ENCODE peak calls at places on chromosomes 5 and 9, in four cellular contexts. One of them, this sample, is unnamed.

GRCh38 chr5:38780950-38781349 is 64.9 kb upstream of the OSMR start:
- DNase-seq in SJSA1: peak; percentile 59
- DNase-seq in activated naive CD4-positive, alpha-beta T cell treated with anti-CD3 and anti-CD28 coated beads, Interleukin-2, amount 50 U/mL, for 72 hours: no peak
- DNase-seq in substantia nigra: no peak
- DNase-seq in this sample: peak; percentile 63

GRCh38 chr9:33439731-33440130 is 7.7 kb downstream of the AQP3 start:
- DNase-seq in SJSA1: no peak
- DNase-seq in activated naive CD4-positive, alpha-beta T cell treated with anti-CD3 and anti-CD28 coated beads, Interleukin-2, amount 50 U/mL, for 72 hours: no peak
- DNase-seq in substantia nigra: no peak
- DNase-seq in this sample: no peak

GRCh38 chr5:15446552-15446951 is 53.4 kb upstream of the FBXL7 start:
- DNase-seq in SJSA1: no peak
- DNase-seq in activated naive CD4-positive, alpha-beta T cell treated with anti-CD3 and anti-CD28 coated beads, Interleukin-2, amount 50 U/mL, for 72 hours: no peak
- DNase-seq in substantia nigra: no peak
- DNase-seq in this sample: no peak

GRCh38 chr5:149632311-149633251 is 51.3 kb downstream of the ARHGEF37 start:
- DNase-seq in SJSA1: peak; percentile 35
- DNase-seq in activated naive CD4-positive, alpha-beta T cell treated with anti-CD3 and anti-CD28 coated beads, Interleukin-2, amount 50 U/mL, for 72 hours: no peak
- DNase-seq in substantia nigra: no peak
- DNase-seq in this sample: no peak

GRCh38 chr5:172860520-172861443 is 26.7 kb downstream of the ERGIC1 start:
- DNase-seq in SJSA1: no peak
- DNase-seq in activated naive CD4-positive, alpha-beta T cell treated with anti-CD3 and anti-CD28 coated beads, Interleukin-2, amount 50 U/mL, for 72 hours: no peak
- DNase-seq in substantia nigra: peak; percentile 83
- DNase-seq in this sample: no peak

GRCh38 chr9:30197954-30198353 is 2186.5 kb upstream of the ACO1 start:
- DNase-seq in SJSA1: no peak
- DNase-seq in activated naive CD4-positive, alpha-beta T cell treated with anti-CD3 and anti-CD28 coated beads, Interleukin-2, amount 50 U/mL, for 72 hours: no peak
- DNase-seq in substantia nigra: no peak
- DNase-seq in this sample: no peak

GRCh38 chr9:77648458-77649108 is 461 bp upstream of the GNA14 start:
- DNase-seq in SJSA1: no peak
- DNase-seq in activated naive CD4-positive, alpha-beta T cell treated with anti-CD3 and anti-CD28 coated beads, Interleukin-2, amount 50 U/mL, for 72 hours: no peak
- DNase-seq in substantia nigra: no peak
- DNase-seq in this sample: no peak

GRCh38 chr5:65928341-65928752 is 2.0 kb downstream of the ERBIN start:
- DNase-seq in SJSA1: peak; percentile 30
- DNase-seq in activated naive CD4-positive, alpha-beta T cell treated with anti-CD3 and anti-CD28 coated beads, Interleukin-2, amount 50 U/mL, for 72 hours: no peak
- DNase-seq in substantia nigra: no peak
- DNase-seq in this sample: no peak

GRCh38 chr9:38087934-38088925 is 19.2 kb upstream of the SHB start:
- DNase-seq in SJSA1: no peak
- DNase-seq in activated naive CD4-positive, alpha-beta T cell treated with anti-CD3 and anti-CD28 coated beads, Interleukin-2, amount 50 U/mL, for 72 hours: peak; percentile 65
- DNase-seq in substantia nigra: peak; percentile 39
- DNase-seq in this sample: no peak

GRCh38 chr5:134581241-134581981 is 51.2 kb downstream of the SAR1B start:
- DNase-seq in SJSA1: no peak
- DNase-seq in activated naive CD4-positive, alpha-beta T cell treated with anti-CD3 and anti-CD28 coated beads, Interleukin-2, amount 50 U/mL, for 72 hours: no peak
- DNase-seq in substantia nigra: no peak
- DNase-seq in this sample: no peak

GRCh38 chr9:12464910-12465512 is 228.2 kb upstream of the TYRP1 start:
- DNase-seq in SJSA1: peak; percentile 5
- DNase-seq in activated naive CD4-positive, alpha-beta T cell treated with anti-CD3 and anti-CD28 coated beads, Interleukin-2, amount 50 U/mL, for 72 hours: no peak
- DNase-seq in substantia nigra: no peak
- DNase-seq in this sample: no peak

GRCh38 chr5:87121315-87122170 is 146.1 kb upstream of the RASA1 start:
- DNase-seq in SJSA1: peak; percentile 85
- DNase-seq in activated naive CD4-positive, alpha-beta T cell treated with anti-CD3 and anti-CD28 coated beads, Interleukin-2, amount 50 U/mL, for 72 hours: no peak
- DNase-seq in substantia nigra: no peak
- DNase-seq in this sample: peak; percentile 13